ENCODE peak calls at places on chromosome 16, in seven cellular contexts. N is transverse colon, V is suprapubic skin, S is tibial nerve, P is K562, Z is A549, R is esophagus muscularis mucosa. H is an unnamed sample.

GRCh38 chr16:28987170-28987853 is 2.5 kb downstream of the LAT start:
- DNase-seq in R (no peak), S (no peak), V (no peak), Z (no peak), P (no peak), N (no peak), H (no peak)

GRCh38 chr16:54191163-54191562 is 95.4 kb downstream of the IRX3 start:
- DNase-seq in P (no peak), V (no peak), R (no peak), N (no peak), S (no peak), Z (no peak), H (no peak)

GRCh38 chr16:56848955-56849689 is 15.9 kb upstream of the SLC12A3 start:
- DNase-seq in P (no peak), N (no peak), S (no peak), V (peak; percentile 34), R (no peak), Z (no peak), H (peak; percentile 45)

GRCh38 chr16:10744370-10745030 is 858 bp downstream of the NUBP1 start:
- DNase-seq in R (no peak), N (no peak), P (no peak), V (no peak), S (no peak), Z (no peak), H (peak; percentile 38)

GRCh38 chr16:89375021-89375420 is 115.3 kb downstream of the ANKRD11 start:
- DNase-seq in R (no peak), V (no peak), N (no peak), S (no peak), P (no peak), Z (no peak), H (no peak)

GRCh38 chr16:53022374-53022773 is 30.3 kb downstream of the CHD9NB start:
- DNase-seq in S (no peak), Z (peak; percentile 55), V (no peak), R (no peak), P (peak; percentile 68), N (peak; percentile 33), H (no peak)

GRCh38 chr16:53166099-53166498 is 111.3 kb downstream of the CHD9 start:
- DNase-seq in R (no peak), P (no peak), V (no peak), S (no peak), N (no peak), Z (no peak), H (no peak)

GRCh38 chr16:84048871-84049270 is 6.3 kb upstream of the SLC38A8 start:
- DNase-seq in N (no peak), P (no peak), R (no peak), S (no peak), Z (no peak), V (peak; percentile 37), H (peak; percentile 26)

GRCh38 chr16:84062734-84063640 is 20.4 kb upstream of the SLC38A8 start:
- DNase-seq in R (peak; percentile 95), V (peak; percentile 82), S (peak; percentile 71), N (peak; percentile 70), P (peak; percentile 85), Z (peak; percentile 78), H (peak; percentile 65)

GRCh38 chr16:78106659-78107058 is 7.2 kb downstream of the WWOX start:
- DNase-seq in P (no peak), R (no peak), Z (no peak), S (no peak), N (no peak), V (no peak), H (no peak)

GRCh38 chr16:6684076-6684673 is 648.5 kb upstream of the RBFOX1 start:
- DNase-seq in R (peak; percentile 89), V (no peak), Z (peak; percentile 25), P (peak; percentile 36), S (no peak), N (peak; percentile 11), H (no peak)

GRCh38 chr16:54699656-54700055 is 231.0 kb upstream of the IRX5 start:
- DNase-seq in R (peak; percentile 34), N (no peak), V (no peak), S (no peak), Z (no peak), P (no peak), H (no peak)

GRCh38 chr16:15518412-15519351 is 84.3 kb downstream of the BMERB1 start:
- DNase-seq in V (no peak), S (peak; percentile 22), Z (peak; percentile 88), P (no peak), N (no peak), R (peak; percentile 95), H (peak; percentile 76)

GRCh38 chr16:31071861-31072260 is 2.2 kb downstream of the ZNF668 start:
- DNase-seq in N (no peak), V (no peak), Z (no peak), P (peak; percentile 31), S (no peak), R (no peak), H (no peak)

GRCh38 chr16:17350212-17350611 is 120.5 kb downstream of the XYLT1 start:
- DNase-seq in N (no peak), Z (no peak), S (no peak), V (no peak), R (no peak), P (no peak), H (no peak)
- H3K27ac ChIP-seq in N (peak overlapping the region; percentile 30), Z (no peak overlapping the region), S (peak overlapping the region; percentile 36), V (peak overlapping the region; percentile 59), R (peak overlapping the region; percentile 48), P (no peak overlapping the region), H (no peak overlapping the region)

DNA sequence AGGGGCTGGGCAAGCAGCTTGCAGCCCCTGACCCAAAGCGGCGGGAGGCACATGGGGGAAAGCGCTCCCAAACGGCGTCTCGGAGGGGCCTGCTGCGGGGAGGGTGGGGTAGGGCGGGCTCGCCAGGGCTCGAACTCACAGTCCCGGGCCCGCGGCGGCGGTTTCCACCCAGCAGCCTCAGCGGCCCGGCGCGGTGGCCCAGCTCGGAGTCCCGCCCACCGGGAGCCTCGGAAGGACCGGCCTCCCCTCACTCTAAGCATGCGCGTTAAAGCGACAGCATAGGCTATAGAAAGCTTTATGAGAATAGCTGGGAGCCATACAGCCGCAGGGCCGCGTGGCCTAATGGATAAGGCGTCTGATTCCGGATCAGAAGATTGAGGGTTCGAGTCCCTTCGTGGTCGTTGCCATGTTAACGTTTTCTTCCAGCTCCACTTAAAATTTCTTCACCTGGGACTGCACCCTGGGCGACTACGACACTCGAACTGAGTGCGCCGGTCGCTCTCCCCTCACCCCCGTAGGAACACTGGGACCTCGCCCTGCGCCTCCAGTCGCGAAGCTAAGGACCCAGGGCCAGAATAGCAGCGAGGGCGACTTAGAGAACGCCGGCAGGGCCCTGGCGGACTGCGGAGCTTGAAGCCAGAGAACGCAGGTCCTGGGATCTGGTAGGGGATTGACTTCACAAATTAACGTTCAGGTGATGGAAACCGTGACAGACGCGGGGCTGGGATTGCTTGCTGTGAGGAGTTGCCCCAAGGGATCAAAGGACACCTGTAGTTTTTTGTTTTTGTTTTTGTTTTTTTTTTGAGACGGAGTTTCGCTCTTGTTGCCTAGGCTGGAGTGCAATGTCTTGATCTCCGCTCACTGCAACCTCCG is 15.8 kb downstream of the ZNF213 start:
- DNase-seq in R (peak; percentile 99), N (peak; percentile 98), Z (peak; percentile 97), V (peak; percentile 97), P (peak; percentile 97), S (peak; percentile 97), H (peak; percentile 95)
- TF ChIP-seq EP300 in R (no peak), N (no peak), Z (no peak), V (no peak), P (peak; percentile 78), S (peak; percentile 73), H (no peak)

GRCh38 chr16:13402601-13403000 is 501.2 kb downstream of the SHISA9 start:
- DNase-seq in Z (no peak), R (no peak), V (no peak), N (no peak), S (no peak), P (no peak), H (no peak)

GRCh38 chr16:13392341-13392740 is 490.9 kb downstream of the SHISA9 start:
- DNase-seq in P (no peak), N (no peak), S (no peak), R (no peak), Z (no peak), V (no peak), H (no peak)

GRCh38 chr16:13393816-13394215 is 492.4 kb downstream of the SHISA9 start:
- DNase-seq in N (no peak), P (no peak), Z (no peak), S (no peak), V (no peak), R (peak; percentile 75), H (no peak)

GRCh38 chr16:13401631-13402030 is 500.2 kb downstream of the SHISA9 start:
- DNase-seq in P (no peak), V (no peak), N (no peak), S (no peak), Z (no peak), R (no peak), H (no peak)

DNA sequence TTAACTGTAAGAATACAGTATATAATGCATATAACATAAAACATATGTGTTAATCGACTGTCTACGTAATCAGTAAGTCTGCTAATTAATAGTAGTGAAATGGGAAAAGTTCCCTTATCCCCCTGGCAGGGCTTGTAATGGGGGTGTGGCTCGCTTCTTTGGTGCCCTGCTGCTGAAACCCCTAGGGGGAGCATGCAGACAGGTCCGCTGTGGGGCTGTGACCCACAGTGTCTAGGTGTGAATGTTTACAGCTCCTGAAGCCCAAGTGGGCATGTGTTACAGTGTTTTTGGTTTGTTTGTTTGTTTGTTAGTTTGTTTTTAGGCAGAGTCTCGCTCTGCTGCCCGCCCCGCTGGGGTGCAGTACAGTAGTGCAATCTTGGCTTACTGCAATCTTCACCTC is 495.7 kb downstream of the SHISA9 start:
- DNase-seq in P (peak; percentile 7), N (no peak), Z (no peak), R (peak; percentile 62), V (no peak), S (no peak), H (no peak)
- TF ChIP-seq CTCF in P (no peak), N (no peak), Z (no peak), R (no peak), V (no peak), S (no peak), H (no peak)

DNA sequence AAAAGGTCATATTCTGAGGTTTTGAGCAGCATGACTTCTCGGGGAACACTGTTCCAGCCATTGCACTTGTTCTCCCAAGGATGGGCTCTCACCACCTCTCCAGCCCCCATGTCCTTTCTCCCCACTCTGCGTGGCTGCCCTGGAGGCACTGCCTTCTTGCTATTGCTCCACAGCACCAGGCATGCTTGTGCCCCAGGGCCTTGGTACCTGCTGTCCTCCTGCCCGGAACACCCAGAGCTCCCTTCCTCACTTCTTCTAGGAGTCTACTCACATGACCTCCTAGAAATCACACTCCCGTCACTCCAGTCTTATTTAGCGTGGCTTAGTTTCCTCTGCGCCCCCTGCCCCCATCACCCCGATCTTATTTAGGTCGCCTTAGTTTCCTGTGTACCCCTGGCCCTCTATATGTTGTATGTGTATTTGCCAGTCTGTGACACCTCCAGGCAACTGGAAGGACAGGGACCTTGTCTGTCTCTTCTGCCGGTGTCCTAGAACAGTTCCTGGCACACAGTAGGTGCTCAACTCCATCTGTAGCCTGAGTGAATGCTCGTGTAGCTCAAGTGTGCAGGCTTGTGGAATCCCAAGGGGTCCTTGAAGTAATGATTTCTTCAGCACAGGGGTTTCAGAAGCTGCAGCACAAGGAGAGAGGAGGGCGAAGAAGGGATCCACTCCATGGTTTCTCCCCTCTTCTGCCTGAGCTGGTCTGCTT is 208.6 kb upstream of the CIBAR2 start:
- DNase-seq in P (no peak), R (no peak), V (no peak), Z (no peak), N (no peak), S (no peak), H (no peak)
- H3K27ac ChIP-seq in P (peak overlapping the region; percentile 75), R (peak overlapping the region; percentile 85), V (peak overlapping the region; percentile 70), Z (no peak overlapping the region), N (peak overlapping the region; percentile 79), S (peak overlapping the region; percentile 83), H (no peak overlapping the region)